ENCODE peak calls at places on chromosome 21, in eight cellular contexts. One of them, this sample, is unnamed.

GRCh38 chr21:42495765-42496119 is 282 bp downstream of the RSPH1 start:
- DNase-seq in stomach: no peak
- DNase-seq in heart left ventricle: no peak
- DNase-seq in transverse colon: peak; percentile 74
- DNase-seq in fibroblast of mammary gland: peak; percentile 25
- DNase-seq in GM12865: no peak
- DNase-seq in HFF-Myc: no peak
- DNase-seq in RWPE1: peak; percentile 42
- DNase-seq in this sample: no peak

GRCh38 chr21:28442624-28443023 is 550.1 kb downstream of the LTN1 start:
- DNase-seq in stomach: no peak
- DNase-seq in heart left ventricle: no peak
- DNase-seq in transverse colon: no peak
- DNase-seq in fibroblast of mammary gland: peak; percentile 97
- DNase-seq in GM12865: peak; percentile 13
- DNase-seq in HFF-Myc: peak; percentile 77
- DNase-seq in RWPE1: no peak
- DNase-seq in this sample: no peak

GRCh38 chr21:30206551-30207251 is 9.2 kb downstream of the CLDN8 start:
- DNase-seq in stomach: no peak
- DNase-seq in heart left ventricle: no peak
- DNase-seq in transverse colon: no peak
- DNase-seq in fibroblast of mammary gland: peak; percentile 62
- DNase-seq in GM12865: no peak
- DNase-seq in HFF-Myc: no peak
- DNase-seq in RWPE1: peak; percentile 16
- DNase-seq in this sample: no peak

GRCh38 chr21:25368531-25368930 is 238.8 kb downstream of the MRPL39 start:
- DNase-seq in stomach: no peak
- DNase-seq in heart left ventricle: no peak
- DNase-seq in transverse colon: no peak
- DNase-seq in fibroblast of mammary gland: no peak
- DNase-seq in GM12865: no peak
- DNase-seq in HFF-Myc: no peak
- DNase-seq in RWPE1: no peak
- DNase-seq in this sample: no peak

GRCh38 chr21:38822754-38823374 is 17.1 kb downstream of the ETS2 start:
- DNase-seq in stomach: no peak
- DNase-seq in heart left ventricle: no peak
- DNase-seq in transverse colon: no peak
- DNase-seq in fibroblast of mammary gland: no peak
- DNase-seq in GM12865: no peak
- DNase-seq in HFF-Myc: no peak
- DNase-seq in RWPE1: no peak
- DNase-seq in this sample: no peak

GRCh38 chr21:15221799-15222386 is 157.1 kb upstream of the NRIP1 start:
- DNase-seq in stomach: no peak
- DNase-seq in heart left ventricle: no peak
- DNase-seq in transverse colon: peak; percentile 10
- DNase-seq in fibroblast of mammary gland: peak; percentile 99
- DNase-seq in GM12865: peak; percentile 35
- DNase-seq in HFF-Myc: peak; percentile 4
- DNase-seq in RWPE1: peak; percentile 87
- DNase-seq in this sample: peak; percentile 60

GRCh38 chr21:38958940-38959685 is 153.4 kb downstream of the ETS2 start:
- DNase-seq in stomach: no peak
- DNase-seq in heart left ventricle: no peak
- DNase-seq in transverse colon: peak; percentile 51
- DNase-seq in fibroblast of mammary gland: peak; percentile 94
- DNase-seq in GM12865: no peak
- DNase-seq in HFF-Myc: no peak
- DNase-seq in RWPE1: no peak
- DNase-seq in this sample: no peak

GRCh38 chr21:42639646-42640152 is 13.7 kb upstream of the PDE9A start:
- DNase-seq in stomach: peak; percentile 38
- DNase-seq in heart left ventricle: peak; percentile 12
- DNase-seq in transverse colon: no peak
- DNase-seq in fibroblast of mammary gland: no peak
- DNase-seq in GM12865: no peak
- DNase-seq in HFF-Myc: no peak
- DNase-seq in RWPE1: no peak
- DNase-seq in this sample: no peak

GRCh38 chr21:35159881-35160280 is 110.8 kb upstream of the RUNX1 start:
- DNase-seq in stomach: no peak
- DNase-seq in heart left ventricle: no peak
- DNase-seq in transverse colon: no peak
- DNase-seq in fibroblast of mammary gland: peak; percentile 96
- DNase-seq in GM12865: no peak
- DNase-seq in HFF-Myc: peak; percentile 20
- DNase-seq in RWPE1: peak; percentile 73
- DNase-seq in this sample: no peak

DNA sequence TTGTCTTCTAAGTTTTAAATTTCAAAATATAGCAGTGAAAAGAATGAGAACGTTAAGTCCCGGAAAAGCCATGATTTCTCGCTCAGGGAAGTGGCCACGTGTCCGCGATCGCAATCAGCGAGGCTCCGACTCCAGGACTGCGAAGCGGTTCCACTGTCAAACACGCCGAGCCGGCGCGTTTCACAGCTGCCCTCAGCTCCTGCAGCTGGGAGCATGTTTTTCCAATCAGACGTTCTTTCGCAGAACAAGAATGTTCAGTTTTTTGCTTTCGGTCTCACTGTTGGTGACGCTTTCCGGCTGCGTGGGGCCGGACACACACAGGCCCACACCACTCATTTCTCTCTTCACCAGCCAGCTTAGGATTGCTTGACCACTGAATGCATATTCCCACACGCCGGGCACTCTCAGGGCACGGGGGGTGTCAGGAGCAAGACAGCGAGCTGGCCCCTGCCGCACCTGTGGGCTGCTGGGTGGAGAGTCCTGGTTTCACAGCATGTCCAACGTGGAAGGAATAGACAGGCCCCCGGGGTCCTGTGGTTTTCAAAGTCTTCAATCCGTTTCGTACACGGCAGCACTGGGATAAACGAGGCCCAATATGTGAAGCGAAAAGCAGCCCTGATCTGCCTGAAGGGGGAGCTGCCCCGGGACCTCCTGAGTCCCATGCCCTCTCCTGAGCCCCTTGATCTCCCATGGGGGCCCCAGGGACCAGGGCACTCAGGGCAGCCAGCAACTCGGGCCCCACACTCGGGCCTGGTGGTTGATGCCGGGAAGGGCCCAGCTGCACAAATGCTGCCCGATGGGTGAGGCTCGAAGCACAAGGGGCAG is 47.3 kb upstream of the COL18A1 start:
- DNase-seq in stomach: peak; percentile 60
- DNase-seq in heart left ventricle: peak; percentile 81
- DNase-seq in transverse colon: peak; percentile 24
- DNase-seq in fibroblast of mammary gland: peak; percentile 49
- DNase-seq in GM12865: no peak
- DNase-seq in HFF-Myc: no peak
- DNase-seq in RWPE1: no peak
- DNase-seq in this sample: no peak
- TF ChIP-seq CTCF in stomach: no peak
- TF ChIP-seq CTCF in heart left ventricle: peak; percentile 26
- TF ChIP-seq CTCF in transverse colon: no peak
- TF ChIP-seq CTCF in fibroblast of mammary gland: peak; percentile 6
- TF ChIP-seq CTCF in GM12865: no peak
- TF ChIP-seq CTCF in HFF-Myc: peak; percentile 20
- TF ChIP-seq CTCF in RWPE1: no peak
- TF ChIP-seq CTCF in this sample: peak; percentile 19

GRCh38 chr21:45443595-45444181 is 38.7 kb downstream of the COL18A1 start:
- DNase-seq in stomach: no peak
- DNase-seq in heart left ventricle: peak; percentile 58
- DNase-seq in transverse colon: no peak
- DNase-seq in fibroblast of mammary gland: no peak
- DNase-seq in GM12865: no peak
- DNase-seq in HFF-Myc: no peak
- DNase-seq in RWPE1: no peak
- DNase-seq in this sample: peak; percentile 7
- TF ChIP-seq CTCF in stomach: no peak
- TF ChIP-seq CTCF in heart left ventricle: no peak
- TF ChIP-seq CTCF in transverse colon: no peak
- TF ChIP-seq CTCF in fibroblast of mammary gland: no peak
- TF ChIP-seq CTCF in GM12865: no peak
- TF ChIP-seq CTCF in HFF-Myc: no peak
- TF ChIP-seq CTCF in RWPE1: no peak
- TF ChIP-seq CTCF in this sample: no peak

DNA sequence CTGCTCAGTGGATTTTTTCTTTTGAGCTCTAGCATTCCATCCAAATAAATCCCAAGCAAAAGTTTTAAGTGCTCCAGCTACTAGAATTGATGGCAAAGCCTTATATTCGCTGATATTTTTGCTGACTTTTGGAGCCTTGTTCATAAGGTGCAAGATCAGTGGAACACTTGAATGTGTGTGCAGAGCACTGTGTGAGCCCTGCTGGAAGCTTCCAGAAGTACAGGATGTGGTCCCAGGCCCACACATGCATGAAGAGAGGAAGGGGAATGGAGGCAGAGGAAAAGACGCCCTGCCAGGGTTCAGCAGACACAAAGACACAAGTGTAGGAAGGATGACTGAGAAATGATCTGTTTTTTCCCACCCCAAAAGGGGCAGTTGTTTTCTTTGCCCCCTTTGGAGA is 169.4 kb downstream of the KCNJ6 start:
- DNase-seq in stomach: no peak
- DNase-seq in heart left ventricle: no peak
- DNase-seq in transverse colon: no peak
- DNase-seq in fibroblast of mammary gland: no peak
- DNase-seq in GM12865: no peak
- DNase-seq in HFF-Myc: no peak
- DNase-seq in RWPE1: no peak
- DNase-seq in this sample: no peak
- TF ChIP-seq CTCF in stomach: no peak
- TF ChIP-seq CTCF in heart left ventricle: no peak
- TF ChIP-seq CTCF in transverse colon: no peak
- TF ChIP-seq CTCF in fibroblast of mammary gland: no peak
- TF ChIP-seq CTCF in GM12865: no peak
- TF ChIP-seq CTCF in HFF-Myc: no peak
- TF ChIP-seq CTCF in RWPE1: no peak
- TF ChIP-seq CTCF in this sample: peak; percentile 21

DNA sequence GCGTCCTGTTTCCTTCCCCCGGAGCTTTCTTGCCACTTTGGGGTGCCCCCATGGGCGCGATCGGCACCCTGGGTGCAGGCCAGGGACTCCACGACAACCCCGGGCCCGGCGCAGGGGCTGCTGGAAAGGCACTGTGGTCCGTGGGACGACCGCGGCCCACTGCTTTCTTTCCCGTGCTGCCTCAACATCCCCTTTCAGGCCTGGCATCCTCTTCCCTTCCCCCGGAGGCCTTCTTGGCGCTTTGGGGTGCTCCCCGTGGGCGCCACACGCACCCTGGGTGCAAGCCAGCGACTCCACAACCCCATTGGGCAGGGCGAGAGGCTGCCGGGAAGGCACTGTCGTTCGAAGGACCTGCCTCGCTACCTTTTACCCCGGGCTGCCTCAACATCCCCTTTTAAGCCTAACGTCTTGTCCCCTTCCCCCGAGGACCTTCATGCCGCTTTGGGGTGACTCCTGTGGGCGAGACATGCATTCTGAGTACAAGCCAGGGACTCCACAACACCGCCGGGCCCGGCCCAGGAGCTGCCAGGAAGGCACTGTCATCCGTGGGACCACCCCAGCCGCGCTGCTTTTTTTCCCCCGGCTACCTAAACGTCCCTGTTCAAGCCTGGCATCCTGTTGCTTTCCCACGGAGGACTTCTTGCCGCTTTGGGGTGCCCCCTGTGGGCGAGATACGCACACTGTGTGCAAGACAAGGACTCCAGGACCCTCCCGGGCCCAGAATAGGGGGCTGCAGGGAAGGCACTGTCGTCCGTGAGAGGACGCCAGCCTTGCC is 137.8 kb downstream of the LIPI start:
- DNase-seq in stomach: no peak
- DNase-seq in heart left ventricle: peak; percentile 51
- DNase-seq in transverse colon: no peak
- DNase-seq in fibroblast of mammary gland: no peak
- DNase-seq in GM12865: no peak
- DNase-seq in HFF-Myc: no peak
- DNase-seq in RWPE1: no peak
- DNase-seq in this sample: no peak
- TF ChIP-seq CTCF in stomach: no peak
- TF ChIP-seq CTCF in heart left ventricle: no peak
- TF ChIP-seq CTCF in transverse colon: no peak
- TF ChIP-seq CTCF in fibroblast of mammary gland: no peak
- TF ChIP-seq CTCF in GM12865: no peak
- TF ChIP-seq CTCF in HFF-Myc: no peak
- TF ChIP-seq CTCF in RWPE1: no peak
- TF ChIP-seq CTCF in this sample: no peak

GRCh38 chr21:46435786-46436227 is 22.9 kb upstream of the DIP2A start:
- DNase-seq in stomach: no peak
- DNase-seq in heart left ventricle: peak; percentile 53
- DNase-seq in transverse colon: no peak
- DNase-seq in fibroblast of mammary gland: no peak
- DNase-seq in GM12865: no peak
- DNase-seq in HFF-Myc: no peak
- DNase-seq in RWPE1: no peak
- DNase-seq in this sample: no peak
- TF ChIP-seq CTCF in stomach: no peak
- TF ChIP-seq CTCF in heart left ventricle: no peak
- TF ChIP-seq CTCF in transverse colon: no peak
- TF ChIP-seq CTCF in fibroblast of mammary gland: no peak
- TF ChIP-seq CTCF in GM12865: no peak
- TF ChIP-seq CTCF in HFF-Myc: no peak
- TF ChIP-seq CTCF in RWPE1: no peak
- TF ChIP-seq CTCF in this sample: no peak

GRCh38 chr21:17828223-17828622 is 9.1 kb upstream of the C21orf91 start:
- DNase-seq in stomach: no peak
- DNase-seq in heart left ventricle: no peak
- DNase-seq in transverse colon: no peak
- DNase-seq in fibroblast of mammary gland: peak; percentile 57
- DNase-seq in GM12865: no peak
- DNase-seq in HFF-Myc: no peak
- DNase-seq in RWPE1: no peak
- DNase-seq in this sample: no peak
- TF ChIP-seq CTCF in stomach: no peak
- TF ChIP-seq CTCF in heart left ventricle: no peak
- TF ChIP-seq CTCF in transverse colon: no peak
- TF ChIP-seq CTCF in fibroblast of mammary gland: no peak
- TF ChIP-seq CTCF in GM12865: no peak
- TF ChIP-seq CTCF in HFF-Myc: no peak
- TF ChIP-seq CTCF in RWPE1: no peak
- TF ChIP-seq CTCF in this sample: no peak

This sample was measured in glutamatergic neuron.